ENCODE peak calls at places on chromosomes 12 and 14, in six cellular contexts. T, X, E, Z, K and H are unnamed samples.

GRCh38 chr12:69354561-69355187 is 4.9 kb upstream of the YEATS4 start:
- DNase-seq in T (no peak), X (no peak), E (no peak), Z (no peak), K (no peak), H (no peak)

GRCh38 chr12:56628671-56629458 is 1.3 kb downstream of the BAZ2A start:
- DNase-seq in T (peak), X (peak), E (peak), Z (peak), K (peak), H (peak)

GRCh38 chr14:76784266-76784874 is 23.1 kb downstream of the VASH1 start:
- DNase-seq in T (no peak), X (no peak), E (no peak), Z (no peak), K (no peak), H (no peak)

GRCh38 chr12:122944588-122944987 is 21.7 kb downstream of the ABCB9 start:
- DNase-seq in T (no peak), X (peak), E (peak), Z (no peak), K (no peak), H (no peak)

GRCh38 chr12:41402804-41403203 is 214.7 kb downstream of the PDZRN4 start:
- DNase-seq in T (no peak), X (peak), E (no peak), Z (no peak), K (no peak), H (no peak)

GRCh38 chr12:124501080-124501642 is 66.3 kb downstream of the NCOR2 start:
- DNase-seq in T (no peak), X (no peak), E (no peak), Z (no peak), K (no peak), H (no peak)

GRCh38 chr12:102629262-102629888 is 149.0 kb upstream of the IGF1 start:
- DNase-seq in T (no peak), X (peak), E (no peak), Z (no peak), K (no peak), H (no peak)

GRCh38 chr14:56413721-56414120 is 165.9 kb upstream of the TMEM260 start:
- DNase-seq in T (no peak), X (no peak), E (no peak), Z (no peak), K (no peak), H (no peak)

GRCh38 chr12:59059401-59059935 is 139.2 kb upstream of the LRIG3 start:
- DNase-seq in T (no peak), X (no peak), E (no peak), Z (no peak), K (no peak), H (no peak)

GRCh38 chr14:67610491-67610890 is 9.2 kb upstream of the ARG2 start:
- DNase-seq in T (no peak), X (no peak), E (no peak), Z (no peak), K (no peak), H (no peak)

GRCh38 chr12:119444462-119445044 is 110.0 kb downstream of the CCDC60 start:
- DNase-seq in T (peak), X (peak), E (peak), Z (no peak), K (peak), H (no peak)

GRCh38 chr14:89269404-89269803 is 147.6 kb downstream of the FOXN3 start:
- DNase-seq in T (no peak), X (no peak), E (no peak), Z (no peak), K (no peak), H (no peak)

GRCh38 chr12:12642916-12643315 is 31.2 kb downstream of the CREBL2 start:
- DNase-seq in T (no peak), X (no peak), E (no peak), Z (no peak), K (no peak), H (no peak)

GRCh38 chr14:104639889-104640548 is 35.4 kb upstream of the TMEM179 start:
- DNase-seq in T (no peak), X (peak), E (peak), Z (peak), K (peak), H (peak)

GRCh38 chr14:64724578-64724930 is 20.3 kb downstream of the PLEKHG3 start:
- DNase-seq in T (no peak), X (no peak), E (no peak), Z (no peak), K (no peak), H (no peak)

GRCh38 chr12:4045433-4045760 is 172.2 kb upstream of the PARP11 start:
- DNase-seq in T (no peak), X (no peak), E (no peak), Z (no peak), K (no peak), H (no peak)

GRCh38 chr12:53378705-53379388 is 1.1 kb upstream of the SP1 start:
- DNase-seq in T (no peak), X (no peak), E (no peak), Z (no peak), K (no peak), H (no peak)

GRCh38 chr14:100783630-100784321 is 42.1 kb upstream of the MEG3 start:
- DNase-seq in T (no peak), X (no peak), E (no peak), Z (no peak), K (no peak), H (no peak)

GRCh38 chr12:124618291-124618902 is 51.0 kb upstream of the NCOR2 start:
- DNase-seq in T (no peak), X (no peak), E (peak), Z (no peak), K (no peak), H (no peak)

GRCh38 chr12:49777800-49778748 is 36.7 kb downstream of the TMBIM6 start:
- DNase-seq in T (no peak), X (peak), E (peak), Z (peak), K (no peak), H (no peak)

GRCh38 chr14:34179723-34180122 is 228.8 kb upstream of the EGLN3 start:
- DNase-seq in T (no peak), X (no peak), E (no peak), Z (no peak), K (no peak), H (no peak)

GRCh38 chr12:122001379-122002209 is 20.1 kb upstream of the BCL7A start:
- DNase-seq in T (no peak), X (no peak), E (peak), Z (no peak), K (no peak), H (no peak)

GRCh38 chr14:90678420-90678819 is 137.8 kb downstream of the TTC7B start:
- DNase-seq in T (no peak), X (peak), E (peak), Z (no peak), K (no peak), H (no peak)

GRCh38 chr14:105582639-105583038 is 56.3 kb downstream of the TMEM121 start:
- DNase-seq in T (no peak), X (no peak), E (peak), Z (no peak), K (peak), H (no peak)

GRCh38 chr12:39044754-39045153 is 139.4 kb upstream of the CPNE8 start:
- DNase-seq in T (no peak), X (no peak), E (no peak), Z (no peak), K (no peak), H (no peak)

GRCh38 chr14:102086346-102086971 is 385 bp downstream of the HSP90AA1 start:
- DNase-seq in T (peak), X (peak), E (peak), Z (peak), K (peak), H (no peak)

GRCh38 chr12:56124133-56124532 is 3.9 kb upstream of the ESYT1 start:
- DNase-seq in T (no peak), X (no peak), E (no peak), Z (no peak), K (no peak), H (no peak)

GRCh38 chr12:57299514-57300016 is 48.6 kb upstream of the STAC3 start:
- DNase-seq in T (no peak), X (peak), E (no peak), Z (no peak), K (no peak), H (no peak)

GRCh38 chr14:94673781-94674231 is 61.6 kb downstream of the SERPINA3 start:
- DNase-seq in T (no peak), X (no peak), E (no peak), Z (no peak), K (no peak), H (no peak)

GRCh38 chr12:5964913-5965900 is 20.1 kb upstream of the ANO2 start:
- DNase-seq in T (no peak), X (no peak), E (no peak), Z (no peak), K (no peak), H (no peak)
- TF ChIP-seq CTCF in T (no peak), X (no peak), E (no peak), Z (no peak), K (no peak), H (no peak)

DNA sequence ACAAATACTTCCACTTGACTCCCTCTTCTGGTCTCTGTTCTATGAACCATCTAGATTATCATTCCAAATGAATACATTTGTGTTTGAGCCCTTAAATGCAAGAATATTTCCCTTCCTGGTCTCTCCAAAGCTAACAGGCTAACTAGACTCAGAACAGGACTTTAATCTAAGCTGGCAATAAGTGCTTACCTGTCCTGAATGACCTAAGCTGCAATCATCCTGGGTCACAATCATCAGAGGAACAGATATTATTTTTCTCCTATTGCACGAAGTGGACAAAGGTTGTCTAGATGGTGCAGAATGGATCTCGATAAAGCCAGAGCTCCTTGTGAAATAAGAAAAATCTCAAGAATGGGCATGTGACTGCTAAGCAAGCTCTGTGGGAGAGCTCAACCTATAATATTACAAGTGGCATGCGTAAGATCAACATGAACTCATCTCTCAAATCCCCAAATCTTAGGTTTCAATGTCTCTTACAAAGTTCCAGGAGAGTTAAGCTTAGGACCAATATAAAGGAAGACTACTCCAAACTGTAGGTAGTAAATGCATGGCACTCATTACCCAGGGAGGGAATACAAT is 10.6 kb upstream of the NUMB start:
- DNase-seq in T (no peak), X (no peak), E (no peak), Z (no peak), K (no peak), H (no peak)
- TF ChIP-seq CTCF in T (no peak), X (no peak), E (no peak), Z (no peak), K (no peak), H (no peak)

GRCh38 chr12:27001663-27002062 is 12.5 kb downstream of the TM7SF3 start:
- DNase-seq in T (no peak), X (no peak), E (no peak), Z (no peak), K (no peak), H (no peak)
- TF ChIP-seq CTCF in T (no peak), X (no peak), E (no peak), Z (no peak), K (no peak), H (no peak)

GRCh38 chr14:70714055-70714550 is 72.4 kb downstream of the TTC9 start:
- DNase-seq in T (no peak), X (peak), E (peak), Z (peak), K (no peak), H (peak)
- TF ChIP-seq CTCF in T (peak), X (peak), E (peak), Z (peak), K (peak), H (peak)

GRCh38 chr14:38618514-38618913 is 362.6 kb upstream of the CLEC14A start:
- DNase-seq in T (no peak), X (no peak), E (no peak), Z (no peak), K (no peak), H (no peak)
- TF ChIP-seq CTCF in T (no peak), X (peak), E (no peak), Z (no peak), K (no peak), H (no peak)

GRCh38 chr14:69674546-69675245 is 63.3 kb downstream of the SUSD6 start:
- DNase-seq in T (no peak), X (no peak), E (no peak), Z (no peak), K (no peak), H (no peak)

GRCh38 chr14:69672372-69672771 is 61.0 kb downstream of the SUSD6 start:
- DNase-seq in T (no peak), X (no peak), E (no peak), Z (peak), K (no peak), H (no peak)

GRCh38 chr14:69673099-69673498 is 61.7 kb downstream of the SUSD6 start:
- DNase-seq in T (no peak), X (no peak), E (no peak), Z (peak), K (no peak), H (no peak)

GRCh38 chr14:69675246-69675583 is 63.8 kb downstream of the SUSD6 start:
- DNase-seq in T (no peak), X (no peak), E (no peak), Z (no peak), K (no peak), H (no peak)

DNA sequence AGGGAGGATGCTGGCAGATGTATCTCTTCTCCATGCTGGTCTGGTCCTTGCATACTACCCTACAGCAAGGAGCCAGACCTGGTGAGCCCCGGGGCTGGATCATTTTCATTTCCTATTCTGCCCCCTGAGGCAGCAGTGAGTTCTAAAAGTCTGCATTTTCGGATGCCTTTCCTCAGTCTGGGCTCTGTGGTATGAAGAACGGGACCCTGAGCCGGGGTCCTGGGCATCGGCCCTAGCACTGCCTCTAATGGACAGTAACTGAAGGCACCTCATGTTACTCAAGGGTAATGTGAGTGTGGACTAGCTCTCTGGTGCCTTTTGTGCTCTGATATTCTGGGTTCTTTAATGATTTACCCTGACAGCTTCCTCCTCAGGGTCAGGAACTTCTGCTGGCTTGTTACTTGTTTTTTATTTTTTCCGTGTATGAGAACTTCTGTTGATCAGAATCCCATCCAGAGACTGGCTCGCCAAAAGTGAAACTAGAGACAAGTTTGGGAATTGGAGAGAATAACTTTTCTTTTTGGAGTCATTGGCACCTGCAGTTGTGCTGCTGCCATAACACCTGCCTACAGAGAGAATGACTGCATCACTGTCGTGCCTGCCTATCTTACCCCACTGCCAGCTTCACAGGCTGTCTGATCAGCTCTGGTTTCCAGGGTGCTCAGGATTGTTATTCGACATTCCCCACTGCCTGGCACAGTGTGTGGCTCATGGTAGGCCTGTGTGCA is 62.3 kb downstream of the SUSD6 start:
- DNase-seq in T (no peak), X (no peak), E (no peak), Z (no peak), K (no peak), H (no peak)
- TF ChIP-seq CTCF in T (no peak), X (no peak), E (no peak), Z (peak), K (peak), H (no peak)

DNA sequence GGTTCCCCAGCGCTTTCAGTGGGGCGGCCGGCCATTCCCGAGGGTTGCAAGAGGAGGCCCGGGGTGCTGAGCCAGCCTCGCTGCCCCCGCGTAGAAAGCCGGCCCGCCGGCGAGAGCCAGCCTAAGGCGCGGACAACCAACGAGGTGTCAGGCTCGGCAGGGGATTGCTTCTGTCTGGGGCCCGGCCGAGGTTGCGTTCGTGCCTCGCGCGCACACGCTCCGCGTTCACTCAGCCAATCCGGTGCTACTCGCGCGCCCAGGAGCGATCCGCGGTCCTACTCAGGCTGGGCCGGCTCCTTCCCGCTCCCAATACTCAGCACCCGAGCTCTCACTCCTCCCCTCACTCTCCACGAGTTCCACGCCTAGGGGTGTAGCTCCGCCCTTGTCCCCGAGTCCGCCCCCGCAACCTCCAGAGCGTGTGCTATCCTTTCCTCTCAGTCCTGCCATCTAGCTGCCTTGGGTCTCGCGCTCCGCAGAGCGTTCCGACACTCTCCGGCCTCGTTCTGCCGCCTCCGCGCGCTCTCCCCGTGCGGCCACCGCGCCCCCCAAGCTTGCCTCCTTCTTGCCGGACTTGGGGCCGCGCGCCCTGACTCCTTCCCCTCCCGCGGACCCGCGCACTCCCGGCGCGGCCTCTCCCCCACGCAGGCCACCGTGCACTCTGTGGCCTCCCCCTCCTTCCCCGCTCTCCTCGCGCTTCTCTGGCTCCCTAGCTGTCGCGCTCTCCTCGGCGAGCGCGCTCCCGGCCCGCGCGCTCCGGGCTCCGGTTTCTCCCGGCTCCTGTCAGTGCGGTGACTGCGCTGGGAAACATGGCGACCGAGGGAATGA is at the start of gene GPHN:
- DNase-seq in T (peak), X (peak), E (peak), Z (peak), K (peak), H (peak)
- TF ChIP-seq CTCF in T (peak), X (peak), E (peak), Z (peak), K (peak), H (peak)